ENCODE peak calls at places on chromosomes 11 and 22, in four cellular contexts. W is colonic mucosa, L is vagina, N is fibroblast of lung. U is an unnamed sample.

GRCh38 chr22:30290679-30291333 is 1.5 kb upstream of the CASTOR1 start:
- DNase-seq in W (peak), L (peak), N (peak), U (peak)

GRCh38 chr11:97974798-97975498 is 1045.8 kb upstream of the CNTN5 start:
- DNase-seq in W (no peak), L (no peak), N (no peak), U (no peak)

GRCh38 chr11:23767576-23767975 is 729.3 kb upstream of the LUZP2 start:
- DNase-seq in W (no peak), L (no peak), N (no peak), U (no peak)

GRCh38 chr11:60927061-60927592 is 2.9 kb downstream of the TMEM132A start:
- DNase-seq in W (no peak), L (no peak), N (no peak), U (no peak)

GRCh38 chr22:38853149-38853548 is 9.3 kb upstream of the NPTXR start:
- DNase-seq in W (no peak), L (no peak), N (no peak), U (no peak)

GRCh38 chr11:27294654-27295053 is 68.4 kb downstream of the CCDC34 start:
- DNase-seq in W (peak), L (no peak), N (no peak), U (no peak)

GRCh38 chr11:1162498-1163311 is 5.0 kb downstream of the MUC5AC start:
- DNase-seq in W (no peak), L (no peak), N (no peak), U (no peak)

GRCh38 chr11:130480166-130480565 is 31.7 kb downstream of the ADAMTS15 start:
- DNase-seq in W (no peak), L (no peak), N (no peak), U (no peak)

GRCh38 chr22:23847991-23848864 is 9.4 kb upstream of the DERL3 start:
- DNase-seq in W (no peak), L (no peak), N (no peak), U (no peak)

GRCh38 chr11:95608093-95608492 is 181.5 kb downstream of the FAM76B start:
- DNase-seq in W (no peak), L (no peak), N (no peak), U (no peak)

GRCh38 chr11:18705651-18706281 is 7.2 kb downstream of the TMEM86A start:
- DNase-seq in W (peak), L (no peak), N (no peak), U (no peak)

GRCh38 chr11:112320668-112321067 is 60.0 kb upstream of the PLET1 start:
- DNase-seq in W (peak), L (peak), N (peak), U (no peak)

GRCh38 chr11:18772211-18772610 is 19.4 kb downstream of the PTPN5 start:
- DNase-seq in W (no peak), L (no peak), N (peak), U (no peak)

GRCh38 chr22:49449811-49450386 is 377.8 kb downstream of the BRD1 start:
- DNase-seq in W (no peak), L (no peak), N (no peak), U (no peak)

GRCh38 chr11:88281317-88281712 is 56.2 kb downstream of the CTSC start:
- DNase-seq in W (no peak), L (no peak), N (peak), U (no peak)

GRCh38 chr11:58028687-58029411 is 1.9 kb upstream of the OR6Q1 start:
- DNase-seq in W (no peak), L (no peak), N (peak), U (no peak)

GRCh38 chr11:119441898-119442243 is 18.9 kb upstream of the THY1 start:
- DNase-seq in W (no peak), L (no peak), N (no peak), U (no peak)

GRCh38 chr11:12377106-12377823 is at the start of gene PARVA:
- DNase-seq in W (peak), L (no peak), N (peak), U (no peak)

GRCh38 chr11:2930705-2931415 is 1.6 kb upstream of the PHLDA2 start:
- DNase-seq in W (peak), L (no peak), N (peak), U (peak)

DNA sequence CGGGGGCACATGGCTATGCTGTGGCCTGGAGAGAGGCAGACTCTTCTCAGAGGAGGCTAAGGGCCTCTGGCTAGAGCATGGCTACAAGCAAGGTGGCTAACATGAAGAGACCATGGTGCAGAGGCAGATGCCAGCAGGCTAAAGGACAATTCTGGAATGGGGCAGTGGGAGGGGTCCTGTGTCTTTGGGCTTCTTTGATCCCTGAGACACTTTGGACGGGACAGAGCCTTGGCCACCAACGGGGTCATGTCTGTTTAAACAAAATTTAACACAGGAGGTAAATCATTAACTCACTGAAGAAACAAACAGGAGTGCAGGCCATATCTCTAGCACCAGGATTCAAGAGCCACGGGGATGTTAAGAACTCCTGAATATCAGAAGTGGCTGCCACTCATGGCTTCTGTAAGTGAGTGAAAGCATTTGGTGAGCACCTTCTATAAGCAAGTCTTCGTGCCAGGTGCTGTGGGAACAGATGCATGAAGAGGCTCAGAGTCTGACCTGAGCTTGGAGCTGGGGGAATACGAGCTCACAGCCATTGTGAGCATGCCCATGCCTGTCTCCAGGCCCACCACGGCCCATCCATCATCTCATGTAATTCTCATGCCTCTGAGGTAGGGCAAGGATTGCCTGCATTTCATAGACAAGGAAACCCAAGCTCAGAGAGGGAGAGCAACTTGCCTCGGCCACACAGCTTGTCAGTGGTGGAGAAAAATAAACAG is 18.3 kb upstream of the ZNRF3 start:
- DNase-seq in W (peak), L (no peak), N (no peak), U (no peak)
- H3K4me3 ChIP-seq in W (no peak), L (no peak), N (no peak), U (no peak)

DNA sequence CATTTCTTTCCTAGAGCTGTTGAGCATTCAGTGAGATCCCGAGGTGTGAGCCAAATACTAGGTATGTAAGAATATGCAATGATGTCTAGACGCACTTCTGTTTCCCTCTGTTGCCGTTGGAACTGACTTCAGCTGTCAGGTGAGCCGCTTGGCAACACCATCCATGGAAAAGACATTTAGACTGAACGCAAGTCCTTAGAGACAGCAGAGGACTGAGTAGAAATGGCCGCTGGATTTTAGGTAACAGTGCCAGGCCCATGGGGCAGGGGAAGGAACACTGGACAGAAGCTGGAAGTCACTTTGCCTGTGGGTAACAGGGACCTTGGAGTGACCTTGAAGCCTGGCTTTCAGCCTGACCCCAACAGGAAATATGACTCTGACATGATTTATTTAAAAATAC is 29.5 kb upstream of the SHANK2 start:
- DNase-seq in W (peak), L (peak), N (no peak), U (no peak)
- TF ChIP-seq CTCF in W (no peak), L (no peak), N (no peak), U (no peak)

GRCh38 chr11:117572129-117572528 is 224.9 kb downstream of the DSCAML1 start:
- DNase-seq in W (no peak), L (no peak), N (no peak), U (no peak)
- H3K4me3 ChIP-seq in W (no peak), L (no peak), N (no peak), U (no peak)

GRCh38 chr11:93783767-93784151 is 323 bp upstream of the MED17 start:
- DNase-seq in W (no peak), L (no peak), N (no peak), U (no peak)
- TF ChIP-seq CTCF in W (peak), L (no peak), N (peak), U (no peak)

DNA sequence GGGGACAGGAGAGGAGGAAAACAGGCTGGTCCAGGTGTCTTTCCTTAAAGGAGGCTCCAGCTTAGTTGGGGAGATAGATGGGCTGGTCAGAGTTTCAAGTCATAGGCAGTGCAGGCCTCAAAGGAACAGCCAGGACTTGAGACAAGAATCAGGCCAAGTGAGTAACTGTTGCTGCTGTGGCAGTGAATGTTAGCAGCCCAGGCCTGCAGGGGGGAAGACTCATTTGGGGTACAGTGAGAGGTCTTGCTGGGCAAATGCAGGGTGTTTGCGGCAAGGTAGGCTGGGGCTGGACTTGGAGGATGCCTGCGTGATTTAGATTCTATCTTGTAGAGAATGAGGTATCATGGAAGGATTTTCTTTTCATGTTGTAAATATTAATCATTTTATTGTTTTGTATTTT is 24.1 kb downstream of the PTPRJ start:
- DNase-seq in W (no peak), L (no peak), N (no peak), U (no peak)
- H3K4me3 ChIP-seq in W (no peak), L (no peak), N (no peak), U (no peak)

GRCh38 chr11:64001552-64002427 is 15.6 kb downstream of the OTUB1 start:
- DNase-seq in W (no peak), L (no peak), N (no peak), U (no peak)

GRCh38 chr11:64000026-64000739 is 13.9 kb downstream of the OTUB1 start:
- DNase-seq in W (peak), L (no peak), N (peak), U (peak)

GRCh38 chr11:63999349-64000025 is 13.2 kb downstream of the OTUB1 start:
- DNase-seq in W (peak), L (no peak), N (peak), U (peak)

GRCh38 chr11:63998558-63999348 is 12.5 kb downstream of the OTUB1 start:
- DNase-seq in W (no peak), L (no peak), N (no peak), U (no peak)

GRCh38 chr11:64000740-64001514 is 14.7 kb downstream of the OTUB1 start:
- DNase-seq in W (no peak), L (no peak), N (no peak), U (no peak)
- TF ChIP-seq CTCF in W (no peak), L (no peak), N (no peak), U (no peak)

DNA sequence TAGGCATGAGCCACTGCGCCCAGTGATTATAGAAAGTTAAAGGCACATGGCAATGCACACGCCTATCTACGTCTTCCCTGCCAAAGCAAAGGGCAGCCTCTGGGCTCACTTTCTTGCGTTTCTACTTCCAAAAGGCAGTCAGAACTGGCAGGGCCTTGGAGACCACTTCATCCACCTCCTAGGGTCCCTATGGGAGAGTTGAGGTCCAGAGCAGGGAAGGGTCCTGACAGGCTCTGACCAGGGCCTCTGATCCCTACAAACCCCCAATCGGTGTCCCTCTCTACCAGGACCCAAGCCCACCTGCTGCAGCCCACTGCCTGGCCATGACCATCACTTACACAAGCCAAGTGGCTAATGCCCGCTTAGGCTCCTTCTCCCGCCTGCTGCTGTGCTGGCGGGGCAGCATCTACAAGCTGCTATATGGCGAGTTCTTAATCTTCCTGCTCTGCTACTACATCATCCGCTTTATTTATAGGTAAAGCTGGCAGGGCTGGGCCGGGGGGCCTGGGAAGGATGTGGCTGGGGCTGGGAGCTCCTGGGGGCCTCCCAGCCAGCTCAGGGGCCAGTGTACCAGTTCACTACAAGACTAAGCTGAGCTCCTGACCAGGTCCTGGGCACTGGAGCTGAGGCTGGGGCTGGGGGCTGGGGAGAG is 1.5 kb downstream of the BEST1 start:
- DNase-seq in W (no peak), L (no peak), N (no peak), U (no peak)
- H3K4me3 ChIP-seq in W (no peak), L (no peak), N (no peak), U (no peak)

U was measured in GM12865.